ENCODE peak calls at places on chromosomes 7 and 10, in seven cellular contexts. V is CD8-positive, alpha-beta T cell; B is foreskin fibroblast; K is choroid plexus epithelial cell; U is fibroblast of the aortic adventitia; I is BJ; R is lung. H is an unnamed sample.

GRCh38 chr10:33800986-33801385 is 466.5 kb upstream of the NRP1 start:
- DNase-seq in U (no peak), V (no peak), I (no peak), B (peak), R (no peak), K (no peak), H (no peak)

GRCh38 chr7:12638851-12639467 is 48.5 kb upstream of the ARL4A start:
- DNase-seq in I (no peak), R (no peak), U (peak), B (no peak), K (peak), V (no peak), H (no peak)

GRCh38 chr7:131096267-131096927 is 231.3 kb upstream of the MKLN1 start:
- DNase-seq in K (no peak), R (no peak), U (no peak), B (no peak), I (no peak), V (no peak), H (no peak)

GRCh38 chr7:74482629-74483401 is 29.1 kb downstream of the GTF2IRD1 start:
- DNase-seq in I (peak), K (peak), U (peak), V (no peak), R (no peak), B (peak), H (peak)

GRCh38 chr10:4083509-4084003 is 298.5 kb upstream of the KLF6 start:
- DNase-seq in V (no peak), K (no peak), U (peak), I (no peak), B (no peak), R (no peak), H (no peak)

GRCh38 chr7:100801833-100802568 is 25.3 kb downstream of the EPHB4 start:
- DNase-seq in R (peak), I (peak), K (peak), V (no peak), B (peak), U (peak), H (peak)

GRCh38 chr10:77236029-77236428 is 401.6 kb downstream of the KCNMA1 start:
- DNase-seq in R (no peak), K (no peak), B (no peak), I (no peak), U (no peak), V (no peak), H (no peak)

GRCh38 chr7:100873599-100874299 is 1.2 kb upstream of the SRRT start:
- DNase-seq in U (no peak), K (no peak), B (no peak), R (no peak), V (no peak), I (no peak), H (no peak)

GRCh38 chr7:101115215-101115614 is 11.7 kb upstream of the SERPINE1 start:
- DNase-seq in R (no peak), I (no peak), B (no peak), K (no peak), V (no peak), U (no peak), H (no peak)

GRCh38 chr10:99435986-99436633 is 5.7 kb upstream of the GOT1 start:
- DNase-seq in R (no peak), K (peak), U (peak), I (peak), B (peak), V (no peak), H (no peak)

GRCh38 chr10:89830623-89831022 is 129.2 kb downstream of the KIF20B start:
- DNase-seq in K (no peak), B (no peak), V (no peak), U (no peak), I (no peak), R (no peak), H (no peak)

GRCh38 chr7:108002726-108003590 is at the start of gene LAMB1:
- DNase-seq in U (peak), I (no peak), V (no peak), B (peak), R (peak), K (peak), H (no peak)

GRCh38 chr7:115941703-115942268 is 88.8 kb downstream of the TFEC start:
- DNase-seq in K (peak), I (no peak), U (peak), R (no peak), B (peak), V (no peak), H (peak)

GRCh38 chr7:28919510-28919909 is 38.6 kb downstream of the TRIL start:
- DNase-seq in B (peak), U (no peak), I (no peak), R (no peak), K (peak), V (no peak), H (peak)

GRCh38 chr7:106110238-106110560 is 1.9 kb downstream of the SYPL1 start:
- DNase-seq in B (no peak), V (no peak), I (no peak), K (peak), R (no peak), U (no peak), H (no peak)

GRCh38 chr7:34672430-34672829 is 14.4 kb downstream of the NPSR1 start:
- DNase-seq in V (no peak), U (peak), K (peak), I (no peak), R (no peak), B (no peak), H (peak)

GRCh38 chr7:146865696-146866095 is 749.1 kb downstream of the CNTNAP2 start:
- DNase-seq in V (no peak), I (no peak), R (no peak), K (no peak), U (no peak), B (no peak), H (no peak)

GRCh38 chr7:112449353-112449752 is 907 bp upstream of the IFRD1 start:
- DNase-seq in B (peak), U (peak), R (peak), I (no peak), K (peak), V (peak), H (no peak)

GRCh38 chr10:34415039-34415438 is 400.1 kb downstream of the PARD3 start:
- DNase-seq in V (no peak), K (no peak), B (no peak), I (no peak), U (no peak), R (no peak), H (no peak)

GRCh38 chr7:65907501-65908198 is 34.8 kb downstream of the VKORC1L1 start:
- DNase-seq in I (no peak), V (no peak), B (no peak), R (no peak), K (peak), U (no peak), H (no peak)

GRCh38 chr7:44227911-44228310 is 27.1 kb downstream of the YKT6 start:
- DNase-seq in B (no peak), R (no peak), V (no peak), U (no peak), K (no peak), I (no peak), H (no peak)

GRCh38 chr10:83612050-83612449 is 527.3 kb upstream of the GHITM start:
- DNase-seq in R (no peak), V (no peak), U (peak), I (peak), K (peak), B (peak), H (peak)

GRCh38 chr10:7428673-7429350 is 18.0 kb upstream of the SFMBT2 start:
- DNase-seq in I (no peak), K (no peak), V (no peak), U (no peak), B (no peak), R (no peak), H (no peak)

GRCh38 chr7:27161721-27162547 is 3.4 kb downstream of the HOXA9 start:
- DNase-seq in V (no peak), R (no peak), K (no peak), B (no peak), U (no peak), I (no peak), H (no peak)

GRCh38 chr10:90222372-90222771 is 521.0 kb downstream of the KIF20B start:
- DNase-seq in K (peak), B (peak), I (peak), R (no peak), U (peak), V (no peak), H (peak)

GRCh38 chr7:127943541-127944521 is 87.4 kb downstream of the LRRC4 start:
- DNase-seq in K (peak), B (peak), U (no peak), V (no peak), I (no peak), R (no peak), H (peak)

GRCh38 chr7:112508404-112508803 is 27.6 kb downstream of the LSMEM1 start:
- DNase-seq in R (no peak), V (no peak), K (no peak), B (no peak), I (no peak), U (no peak), H (no peak)

GRCh38 chr10:122237326-122237725 is 33.8 kb upstream of the BTBD16 start:
- DNase-seq in R (no peak), V (no peak), U (no peak), B (no peak), K (no peak), I (no peak), H (no peak)

GRCh38 chr7:7672545-7673239 is 32.1 kb downstream of the UMAD1 start:
- DNase-seq in V (no peak), I (no peak), U (no peak), B (no peak), K (no peak), R (no peak), H (no peak)

GRCh38 chr10:125102216-125102615 is 58.1 kb downstream of the CTBP2 start:
- DNase-seq in B (peak), R (no peak), K (peak), V (no peak), U (peak), I (no peak), H (no peak)

GRCh38 chr10:75431180-75432111 is at the start of gene LRMDA:
- DNase-seq in V (no peak), U (peak), I (no peak), K (peak), B (no peak), R (peak), H (no peak)

GRCh38 chr10:72334196-72334831 is 20.4 kb downstream of the DNAJB12 start:
- DNase-seq in B (no peak), V (no peak), R (no peak), I (no peak), K (peak), U (no peak), H (peak)
- H3K4me3 ChIP-seq in B (no peak), V (peak), R (no peak), I (no peak), K (no peak), U (no peak), H (no peak)

GRCh38 chr7:141208539-141208938 is 134.7 kb downstream of the TMEM178B start:
- DNase-seq in B (no peak), I (no peak), R (peak), K (no peak), U (no peak), V (no peak), H (no peak)
- H3K4me3 ChIP-seq in B (no peak), I (no peak), R (no peak), K (no peak), U (no peak), V (no peak), H (no peak)

DNA sequence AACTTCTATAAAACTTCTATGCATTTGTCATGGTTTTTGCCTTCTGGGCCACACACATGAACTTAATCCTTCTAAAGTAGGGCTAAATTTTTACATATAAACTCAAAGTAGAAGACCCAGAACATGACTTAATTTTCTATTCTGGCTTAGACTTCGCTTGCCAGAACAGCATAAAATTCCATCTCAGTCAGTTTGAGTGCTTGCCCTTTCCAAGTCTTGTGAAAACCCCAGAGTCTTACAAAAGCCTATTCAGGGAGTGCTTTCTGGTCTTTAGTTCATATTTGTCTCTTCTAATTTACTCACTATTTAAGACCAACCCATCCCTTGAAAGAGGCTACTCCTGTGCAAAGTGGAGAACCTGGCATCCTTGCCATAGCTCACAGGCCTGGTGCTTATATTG is 201.6 kb upstream of the MEOX2 start:
- DNase-seq in B (no peak), V (no peak), U (no peak), I (no peak), R (no peak), K (no peak), H (no peak)
- H3K4me3 ChIP-seq in B (no peak), V (no peak), U (no peak), I (no peak), R (no peak), K (no peak), H (no peak)

GRCh38 chr10:132023092-132023811 is 41.5 kb upstream of the BNIP3 start:
- DNase-seq in V (peak), I (peak), K (peak), B (peak), R (peak), U (peak), H (peak)
- H3K4me3 ChIP-seq in V (no peak), I (no peak), K (peak), B (peak), R (no peak), U (peak), H (peak)

DNA sequence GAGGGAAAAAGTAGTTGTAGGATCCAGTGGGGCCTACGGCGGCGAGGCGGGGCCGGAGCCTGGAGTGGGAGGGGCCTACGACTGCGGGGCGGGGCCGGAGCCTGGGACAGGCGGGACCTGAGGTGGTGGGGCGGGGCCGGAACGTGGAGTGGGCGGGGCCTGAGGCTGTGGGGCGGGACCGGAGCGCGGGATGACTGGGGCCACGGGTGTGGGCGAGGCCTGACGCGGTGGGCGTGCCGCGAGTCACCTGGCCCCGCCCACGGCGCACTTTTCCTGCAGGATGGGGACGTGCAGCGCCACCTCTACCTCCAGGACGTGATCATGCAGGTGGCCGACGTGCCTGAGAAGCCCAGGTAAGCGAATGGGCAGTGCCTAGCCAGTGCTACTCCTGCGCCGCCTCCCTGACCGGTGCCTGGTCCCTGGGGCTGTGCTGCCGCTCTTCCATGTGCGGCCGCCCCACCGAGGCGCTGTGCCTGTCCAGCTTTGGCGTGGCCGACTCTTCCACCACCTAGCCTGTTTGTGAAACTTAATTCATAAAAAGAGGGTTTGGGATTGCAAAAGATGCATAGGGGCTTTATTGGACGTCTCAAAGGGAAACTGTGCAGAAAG is 501 bp downstream of the ZNF511 start:
- DNase-seq in B (peak), R (peak), U (peak), V (peak), I (peak), K (peak), H (peak)
- H3K4me3 ChIP-seq in B (peak), R (peak), U (peak), V (peak), I (peak), K (peak), H (peak)

GRCh38 chr10:23193435-23194074 is 1.4 kb downstream of the PTF1A start:
- DNase-seq in R (no peak), V (no peak), I (no peak), U (no peak), K (no peak), B (no peak), H (no peak)

GRCh38 chr10:23192396-23192740 is 256 bp downstream of the PTF1A start:
- DNase-seq in K (no peak), U (no peak), V (no peak), I (no peak), R (no peak), B (no peak), H (no peak)

GRCh38 chr10:23191764-23192395 is at the start of gene PTF1A:
- DNase-seq in R (peak), K (no peak), V (no peak), I (no peak), B (no peak), U (no peak), H (no peak)

GRCh38 chr10:23194471-23194965 is 2.4 kb downstream of the PTF1A start:
- DNase-seq in R (no peak), I (no peak), K (no peak), U (no peak), B (no peak), V (no peak), H (no peak)

GRCh38 chr10:23192741-23193434 is 776 bp downstream of the PTF1A start:
- DNase-seq in V (no peak), B (no peak), K (no peak), R (no peak), U (no peak), I (no peak), H (no peak)
- H3K4me3 ChIP-seq in V (no peak), B (no peak), K (no peak), R (no peak), U (no peak), I (no peak), H (no peak)

GRCh38 chr10:123995461-123996131 is 97.8 kb downstream of the CHST15 start:
- DNase-seq in I (peak), B (peak), V (no peak), U (peak), K (peak), R (peak), H (peak)
- H3K4me3 ChIP-seq in I (peak), B (no peak), V (no peak), U (peak), K (peak), R (no peak), H (no peak)

GRCh38 chr10:80468002-80468401 is 13.9 kb downstream of the TSPAN14 start:
- DNase-seq in R (no peak), V (peak), K (no peak), U (no peak), B (no peak), I (no peak), H (no peak)
- H3K4me3 ChIP-seq in R (no peak), V (peak), K (no peak), U (no peak), B (no peak), I (no peak), H (no peak)

DNA sequence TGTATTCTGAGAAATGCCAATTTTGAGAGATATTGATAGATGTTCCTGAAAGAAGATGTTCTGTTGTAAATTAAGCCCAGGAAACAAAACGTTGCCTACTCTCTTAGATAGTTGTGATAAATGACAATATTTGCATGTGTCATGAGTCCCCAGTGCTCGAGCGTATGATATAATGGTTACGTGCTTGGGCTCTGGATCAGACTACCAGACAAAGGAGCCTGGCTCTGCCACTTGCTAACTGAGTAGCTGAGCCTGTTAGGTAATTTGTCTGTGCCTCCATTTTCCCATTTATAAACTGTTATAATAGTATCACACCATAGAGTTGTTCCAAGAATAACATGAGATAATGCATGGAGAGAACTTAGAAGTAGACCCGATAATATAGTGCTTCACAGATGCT is 1.8 kb downstream of the A1CF start:
- DNase-seq in B (no peak), I (no peak), R (no peak), V (no peak), K (no peak), U (no peak), H (no peak)
- H3K4me3 ChIP-seq in B (no peak), I (no peak), R (no peak), V (no peak), K (no peak), U (no peak), H (no peak)